ENCODE peak calls at places on chromosomes 3 and 15, in seven cellular contexts. C, G, U, B, A, O and M are unnamed samples.

GRCh38 chr3:53715815-53716483 is 130.3 kb downstream of the CHDH start:
- DNase-seq in C (no peak), G (no peak), U (no peak), B (no peak), A (no peak), O (no peak), M (no peak)

GRCh38 chr3:182596673-182597410 is 196.5 kb upstream of the ATP11B start:
- DNase-seq in C (no peak), G (no peak), U (no peak), B (no peak), A (no peak), O (no peak), M (peak; percentile 81)

GRCh38 chr15:92603743-92604470 is 51.7 kb downstream of the FAM174B start:
- DNase-seq in C (no peak), G (no peak), U (no peak), B (no peak), A (no peak), O (no peak), M (no peak)

GRCh38 chr15:68679961-68680371 is 101.2 kb downstream of the CORO2B start:
- DNase-seq in C (no peak), G (no peak), U (no peak), B (no peak), A (no peak), O (no peak), M (no peak)

GRCh38 chr3:52023860-52024764 is 28.4 kb upstream of the RPL29 start:
- DNase-seq in C (no peak), G (no peak), U (peak; percentile 81), B (no peak), A (no peak), O (no peak), M (no peak)

GRCh38 chr15:75640483-75641175 is 605 bp upstream of the IMP3 start:
- DNase-seq in C (peak; percentile 73), G (peak; percentile 54), U (peak; percentile 52), B (peak; percentile 61), A (peak; percentile 62), O (no peak), M (no peak)

GRCh38 chr3:157122116-157122515 is 37.8 kb downstream of the CCNL1 start:
- DNase-seq in C (no peak), G (peak; percentile 69), U (no peak), B (peak; percentile 43), A (no peak), O (no peak), M (no peak)

GRCh38 chr3:81339040-81339845 is 422.2 kb downstream of the GBE1 start:
- DNase-seq in C (peak; percentile 1), G (no peak), U (no peak), B (peak; percentile 12), A (peak; percentile 42), O (no peak), M (peak; percentile 19)

GRCh38 chr15:57595011-57595866 is 3.5 kb downstream of the MYZAP start:
- DNase-seq in C (no peak), G (no peak), U (no peak), B (peak; percentile 21), A (peak; percentile 45), O (no peak), M (no peak)

GRCh38 chr15:36498922-36499321 is 80.5 kb upstream of the CDIN1 start:
- DNase-seq in C (no peak), G (no peak), U (no peak), B (no peak), A (no peak), O (no peak), M (no peak)

GRCh38 chr3:47162695-47163022 is 1.3 kb downstream of the SETD2 start:
- DNase-seq in C (peak; percentile 50), G (no peak), U (no peak), B (no peak), A (no peak), O (no peak), M (peak; percentile 15)

GRCh38 chr15:74780983-74781672 is 752 bp upstream of the CSK start:
- DNase-seq in C (peak; percentile 50), G (no peak), U (no peak), B (no peak), A (no peak), O (no peak), M (no peak)

GRCh38 chr3:151933224-151933858 is 59.9 kb downstream of the SUCNR1 start:
- DNase-seq in C (no peak), G (no peak), U (no peak), B (no peak), A (no peak), O (no peak), M (peak; percentile 75)

GRCh38 chr15:74529911-74530310 is 11.1 kb upstream of the ARID3B start:
- DNase-seq in C (no peak), G (no peak), U (no peak), B (no peak), A (no peak), O (no peak), M (no peak)

GRCh38 chr15:68316061-68316804 is 38.7 kb downstream of the FEM1B start:
- DNase-seq in C (peak; percentile 45), G (no peak), U (no peak), B (no peak), A (no peak), O (peak; percentile 72), M (no peak)

GRCh38 chr3:123383101-123384053 is 65.5 kb downstream of the ADCY5 start:
- DNase-seq in C (no peak), G (no peak), U (no peak), B (no peak), A (peak; percentile 47), O (peak; percentile 59), M (no peak)

GRCh38 chr3:184764176-184764575 is 47.8 kb upstream of the VPS8 start:
- DNase-seq in C (no peak), G (no peak), U (no peak), B (no peak), A (no peak), O (no peak), M (no peak)

GRCh38 chr3:126573492-126574117 is 14.9 kb upstream of the C3orf22 start:
- DNase-seq in C (peak; percentile 67), G (no peak), U (no peak), B (no peak), A (no peak), O (peak; percentile 42), M (peak; percentile 50)

GRCh38 chr15:45522931-45523331 is 376 bp upstream of the SLC30A4 start:
- DNase-seq in C (no peak), G (no peak), U (no peak), B (no peak), A (no peak), O (no peak), M (no peak)

GRCh38 chr15:81301385-81301784 is 22.6 kb downstream of the STARD5 start:
- DNase-seq in C (no peak), G (no peak), U (no peak), B (no peak), A (no peak), O (no peak), M (no peak)

DNA sequence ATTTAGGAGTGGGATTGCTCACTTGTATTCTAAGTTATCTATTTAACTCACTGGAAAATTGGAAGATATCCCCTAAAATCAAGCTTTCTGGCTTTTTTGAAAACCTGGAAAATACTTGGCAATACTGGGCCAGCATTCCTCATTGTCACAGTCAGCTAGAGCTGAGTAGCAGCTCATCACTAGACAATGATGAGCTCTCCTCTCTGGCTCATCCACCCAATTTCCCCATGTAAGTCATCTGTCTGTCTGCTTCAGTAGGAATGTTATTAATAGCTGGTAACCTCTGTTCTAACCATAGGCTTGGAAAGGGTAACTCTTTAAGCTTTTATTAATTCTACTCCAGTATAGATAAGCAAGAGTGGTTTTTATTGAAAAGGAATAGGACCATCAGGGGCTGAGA is 39.7 kb upstream of the PIK3R4 start:
- DNase-seq in C (no peak), G (no peak), U (no peak), B (no peak), A (no peak), O (no peak), M (no peak)
- TF ChIP-seq JUND in C (no peak), G (no peak), U (no peak), B (no peak), A (no peak), O (no peak), M (no peak)

GRCh38 chr15:77907824-77908751 is 169.4 kb downstream of the TBC1D2B start:
- DNase-seq in C (peak; percentile 79), G (peak; percentile 36), U (no peak), B (peak; percentile 61), A (no peak), O (no peak), M (peak; percentile 87)
- TF ChIP-seq JUND in C (no peak), G (no peak), U (no peak), B (no peak), A (no peak), O (no peak), M (no peak)

DNA sequence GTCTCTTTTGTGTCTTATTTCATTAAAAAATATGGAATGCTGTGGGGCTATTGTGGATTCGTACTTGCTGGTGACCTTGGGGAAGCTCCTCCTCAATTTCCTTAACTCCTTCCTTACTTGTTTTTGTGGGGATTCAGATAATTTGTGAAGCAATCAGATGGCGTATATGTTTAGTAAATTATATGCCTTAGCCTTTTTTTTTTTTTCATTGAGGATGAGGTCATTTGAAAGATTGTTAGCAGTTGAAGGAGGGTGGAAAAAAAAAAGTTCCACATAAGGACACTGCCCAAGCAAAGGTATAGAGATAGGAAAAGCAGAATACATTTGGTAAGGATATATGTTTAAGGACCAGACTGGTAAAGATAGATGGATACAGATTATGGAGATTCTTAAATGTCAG is 3.3 kb downstream of the RNF13 start:
- DNase-seq in C (no peak), G (no peak), U (no peak), B (no peak), A (no peak), O (no peak), M (no peak)
- TF ChIP-seq JUND in C (no peak), G (no peak), U (no peak), B (no peak), A (no peak), O (no peak), M (no peak)

GRCh38 chr3:115270849-115271248 is 123.8 kb upstream of the ZBTB20 start:
- DNase-seq in C (no peak), G (no peak), U (no peak), B (no peak), A (no peak), O (no peak), M (no peak)

GRCh38 chr3:115272036-115272824 is 125.1 kb upstream of the ZBTB20 start:
- DNase-seq in C (no peak), G (no peak), U (no peak), B (no peak), A (peak; percentile 22), O (no peak), M (no peak)

GRCh38 chr3:115280531-115280930 is 133.4 kb upstream of the ZBTB20 start:
- DNase-seq in C (no peak), G (no peak), U (no peak), B (no peak), A (no peak), O (no peak), M (no peak)

GRCh38 chr3:115279939-115280338 is 132.9 kb upstream of the ZBTB20 start:
- DNase-seq in C (no peak), G (no peak), U (no peak), B (no peak), A (no peak), O (no peak), M (no peak)

DNA sequence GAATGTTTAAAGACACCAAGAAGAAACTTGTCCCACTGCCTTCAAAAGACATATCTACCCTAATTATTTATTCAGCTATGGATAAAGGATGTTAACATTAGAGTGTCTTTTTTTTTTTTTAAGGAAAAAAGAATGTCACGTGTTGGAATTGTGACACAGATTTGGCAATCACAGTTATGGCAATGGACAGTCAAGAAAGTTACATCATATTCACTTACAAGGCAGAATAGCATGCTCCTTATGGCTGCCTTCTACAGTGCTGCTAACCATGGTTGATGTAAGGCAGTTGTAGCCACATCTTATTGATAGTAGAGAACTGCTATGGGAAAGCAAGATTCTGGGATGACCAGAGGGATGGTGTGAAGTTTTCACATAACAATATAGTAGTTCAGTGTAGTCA is 128.8 kb upstream of the ZBTB20 start:
- DNase-seq in C (no peak), G (no peak), U (no peak), B (no peak), A (no peak), O (no peak), M (no peak)
- TF ChIP-seq JUND in C (no peak), G (no peak), U (no peak), B (no peak), A (no peak), O (no peak), M (no peak)